ENCODE peak calls at places on chromosome 16, in five cellular contexts. S is body of pancreas, R is endodermal cell, I is suprapubic skin, M is GM12864. E is an unnamed sample.

GRCh38 chr16:20166531-20167235 is 93.0 kb upstream of the GPR139 start:
- DNase-seq in S (no peak), I (no peak), R (no peak), M (no peak), E (peak)

GRCh38 chr16:84898447-84898846 is 78.7 kb downstream of the CRISPLD2 start:
- DNase-seq in I (no peak), S (no peak), M (no peak), R (no peak), E (no peak)

GRCh38 chr16:25040543-25040942 is 25.4 kb upstream of the ARHGAP17 start:
- DNase-seq in M (no peak), S (no peak), R (no peak), I (no peak), E (no peak)

GRCh38 chr16:77273-77806 is 685 bp upstream of the MPG start:
- DNase-seq in R (peak), I (no peak), M (no peak), S (peak), E (peak)

GRCh38 chr16:7351572-7351971 is 18.9 kb downstream of the RBFOX1 start:
- DNase-seq in R (no peak), S (no peak), I (no peak), M (no peak), E (no peak)

GRCh38 chr16:68369697-68370096 is 58.9 kb downstream of the PRMT7 start:
- DNase-seq in I (no peak), M (peak), S (no peak), R (no peak), E (no peak)

GRCh38 chr16:23229714-23230113 is 47.2 kb downstream of the SCNN1G start:
- DNase-seq in I (no peak), M (no peak), R (no peak), S (no peak), E (no peak)

GRCh38 chr16:50449800-50450199 is 81.0 kb upstream of the BRD7 start:
- DNase-seq in M (no peak), R (no peak), I (no peak), S (no peak), E (no peak)

GRCh38 chr16:78955206-78955605 is 645.3 kb downstream of the MAF start:
- DNase-seq in I (no peak), M (no peak), S (no peak), R (no peak), E (no peak)

GRCh38 chr16:67563708-67564468 is 1.6 kb downstream of the CTCF start:
- DNase-seq in M (no peak), S (peak), R (no peak), I (no peak), E (peak)

GRCh38 chr16:82776466-82777146 is 149.8 kb downstream of the CDH13 start:
- DNase-seq in R (no peak), I (no peak), S (no peak), M (no peak), E (no peak)

GRCh38 chr16:50781043-50781442 is 39.2 kb downstream of the CYLD start:
- DNase-seq in I (no peak), R (peak), S (no peak), M (no peak), E (peak)

GRCh38 chr16:51922476-51922875 is 624.5 kb downstream of the TOX3 start:
- DNase-seq in S (no peak), M (no peak), R (no peak), I (no peak), E (peak)

GRCh38 chr16:80672379-80672778 is 131.6 kb downstream of the DYNLRB2 start:
- DNase-seq in M (no peak), R (no peak), I (no peak), S (no peak), E (no peak)

GRCh38 chr16:85412911-85413520 is 200.1 kb upstream of the GSE1 start:
- DNase-seq in S (peak), R (no peak), M (no peak), I (no peak), E (peak)

DNA sequence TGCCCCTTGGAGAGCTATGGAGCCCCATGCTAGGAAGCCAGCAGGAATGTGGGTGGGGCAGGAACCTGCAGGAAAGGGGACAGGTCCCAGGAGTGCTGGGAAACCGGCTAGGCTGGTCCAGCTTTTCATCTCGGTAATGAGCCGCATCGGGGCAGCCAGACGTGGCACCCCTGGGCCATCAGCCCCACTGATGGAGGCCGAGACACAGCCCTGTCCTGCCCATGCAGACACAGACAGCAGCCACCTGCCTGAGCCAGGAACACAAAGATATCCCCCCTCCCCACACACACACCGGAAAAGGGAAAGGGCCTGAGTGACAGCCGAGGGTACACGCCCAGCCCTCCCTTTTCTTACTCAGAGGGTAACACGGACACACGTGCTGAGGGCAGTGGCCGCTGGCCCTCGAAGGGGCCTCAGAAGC is 18.1 kb downstream of the PPL start:
- DNase-seq in M (no peak), I (no peak), S (peak), R (peak), E (peak)
- H3K4me3 ChIP-seq in M (no peak), I (no peak), S (no peak), R (no peak), E (no peak)

DNA sequence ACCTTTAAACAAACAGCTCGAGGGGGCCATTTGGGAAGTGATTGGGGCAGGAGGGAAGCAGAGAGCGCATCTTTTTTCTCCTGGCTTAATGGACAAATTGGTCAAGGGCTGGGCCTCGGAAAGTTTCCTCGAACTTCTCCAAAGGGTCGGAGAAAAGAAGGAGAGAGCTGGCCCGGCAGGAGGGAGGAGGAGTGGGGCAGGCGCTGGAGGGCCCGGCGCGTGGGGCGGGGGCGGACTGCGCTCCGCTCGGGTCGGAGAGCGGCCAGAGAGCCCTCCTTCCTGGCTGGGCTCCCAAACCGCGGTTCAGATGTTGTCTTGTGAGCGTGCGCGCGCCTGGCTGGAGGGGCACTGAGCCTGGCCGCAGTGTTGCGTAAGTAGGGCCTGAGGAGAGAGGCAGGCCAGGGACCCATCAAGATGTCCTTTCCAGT is 1.2 kb downstream of the MMP2 start:
- DNase-seq in M (no peak), S (peak), I (peak), R (peak), E (no peak)
- H3K4me3 ChIP-seq in M (no peak), S (no peak), I (peak), R (peak), E (no peak)

GRCh38 chr16:13307255-13307654 is 405.9 kb downstream of the SHISA9 start:
- DNase-seq in M (no peak), S (no peak), I (no peak), R (no peak), E (no peak)

GRCh38 chr16:13305019-13305755 is 403.8 kb downstream of the SHISA9 start:
- DNase-seq in M (no peak), I (no peak), R (no peak), S (no peak), E (no peak)

GRCh38 chr16:13312063-13312462 is 410.7 kb downstream of the SHISA9 start:
- DNase-seq in S (no peak), I (no peak), R (no peak), M (no peak), E (no peak)

GRCh38 chr16:13307861-13308260 is 406.5 kb downstream of the SHISA9 start:
- DNase-seq in I (no peak), S (no peak), R (no peak), M (no peak), E (no peak)

GRCh38 chr16:13306153-13306552 is 404.8 kb downstream of the SHISA9 start:
- DNase-seq in R (no peak), I (no peak), S (no peak), M (no peak), E (no peak)
- H3K4me3 ChIP-seq in R (no peak), I (no peak), S (no peak), M (no peak), E (no peak)

DNA sequence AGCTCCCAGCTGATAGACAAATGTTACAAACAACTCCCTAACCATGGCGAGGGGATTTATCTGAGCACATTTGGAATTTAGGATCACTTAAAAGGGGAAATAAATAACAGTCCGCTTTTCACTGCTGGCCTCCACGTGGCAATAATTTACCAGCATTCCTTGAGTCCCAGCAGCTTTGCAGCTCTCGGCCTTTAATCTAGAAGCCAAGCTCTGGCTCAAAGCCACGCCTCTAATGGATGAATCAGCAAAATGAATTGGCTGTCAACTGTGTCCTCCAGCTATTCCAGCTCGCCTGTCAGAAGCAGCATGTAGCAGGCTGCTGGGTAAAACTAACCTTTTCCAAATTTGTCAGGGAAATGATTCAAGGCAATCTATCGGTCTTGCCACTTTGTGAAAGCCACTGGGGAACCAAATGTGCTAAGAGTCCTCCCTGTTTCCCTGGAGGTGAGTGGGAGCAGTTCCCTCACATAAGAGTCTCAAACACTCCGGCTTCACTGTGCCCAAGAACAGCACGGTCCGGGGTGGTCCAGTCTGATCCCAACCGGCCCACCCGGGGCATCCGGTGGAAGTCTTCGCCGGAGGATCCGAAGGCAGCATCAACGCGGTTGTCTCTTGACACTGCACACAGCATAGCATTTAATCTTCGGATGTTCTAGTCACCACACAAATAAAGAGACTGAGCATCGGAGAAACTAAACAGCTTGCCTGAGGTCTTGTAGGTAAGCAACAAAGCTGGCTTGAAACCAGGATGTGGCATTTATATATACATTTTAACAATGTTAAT is 143.3 kb downstream of the PARN start:
- DNase-seq in S (peak), I (peak), R (peak), M (no peak), E (peak)
- H3K4me3 ChIP-seq in S (no peak), I (peak), R (no peak), M (no peak), E (peak)

GRCh38 chr16:13852827-13853226 is 67.1 kb upstream of the ERCC4 start:
- DNase-seq in M (no peak), I (no peak), S (no peak), R (no peak), E (no peak)

GRCh38 chr16:13858873-13859580 is 60.9 kb upstream of the ERCC4 start:
- DNase-seq in M (no peak), I (no peak), S (no peak), R (no peak), E (no peak)

GRCh38 chr16:13856811-13857511 is 63.0 kb upstream of the ERCC4 start:
- DNase-seq in R (no peak), S (no peak), M (no peak), I (no peak), E (no peak)

DNA sequence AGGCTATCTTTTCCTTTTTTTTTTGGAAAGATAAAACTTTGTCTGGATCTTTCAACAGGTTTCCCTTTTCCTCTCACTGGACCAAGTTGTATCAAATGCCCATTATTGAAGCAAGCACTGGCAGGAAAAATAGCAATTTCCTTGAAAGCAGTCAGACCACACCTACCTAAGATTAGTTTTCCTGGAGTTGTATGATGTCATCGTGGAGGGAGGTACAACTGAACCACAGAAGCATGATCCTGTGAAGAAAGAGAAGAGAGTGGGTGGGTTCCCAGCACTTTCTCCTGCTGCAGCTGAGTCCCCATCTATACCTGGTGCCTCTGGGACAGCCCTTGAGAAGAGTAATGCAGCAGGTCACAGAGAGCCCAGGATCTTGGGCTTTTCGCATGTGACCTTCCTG is 63.6 kb upstream of the ERCC4 start:
- DNase-seq in I (no peak), S (no peak), R (no peak), M (no peak), E (no peak)
- H3K4me3 ChIP-seq in I (no peak), S (no peak), R (no peak), M (no peak), E (no peak)

GRCh38 chr16:56357765-56358322 is 67.5 kb downstream of the AMFR start:
- DNase-seq in I (peak), R (peak), S (peak), M (no peak), E (peak)
- H3K4me3 ChIP-seq in I (no peak), R (no peak), S (no peak), M (no peak), E (no peak)

GRCh38 chr16:8669481-8669880 is 4.9 kb upstream of the ABAT start:
- DNase-seq in R (no peak), I (no peak), S (no peak), M (no peak), E (no peak)
- H3K4me3 ChIP-seq in R (no peak), I (no peak), S (no peak), M (no peak), E (no peak)

GRCh38 chr16:86511317-86512161 is 1.2 kb downstream of the FOXF1 start:
- DNase-seq in M (no peak), S (no peak), R (peak), I (no peak), E (no peak)
- H3K4me3 ChIP-seq in M (no peak), S (no peak), R (no peak), I (peak), E (no peak)

GRCh38 chr16:59213952-59214351 is 479.8 kb upstream of the GOT2 start:
- DNase-seq in S (no peak), R (no peak), I (no peak), M (no peak), E (no peak)

GRCh38 chr16:59214455-59214854 is 480.3 kb upstream of the GOT2 start:
- DNase-seq in R (no peak), M (no peak), S (no peak), I (no peak), E (no peak)

GRCh38 chr16:59210955-59211541 is 476.9 kb upstream of the GOT2 start:
- DNase-seq in I (no peak), R (peak), S (peak), M (no peak), E (peak)

DNA sequence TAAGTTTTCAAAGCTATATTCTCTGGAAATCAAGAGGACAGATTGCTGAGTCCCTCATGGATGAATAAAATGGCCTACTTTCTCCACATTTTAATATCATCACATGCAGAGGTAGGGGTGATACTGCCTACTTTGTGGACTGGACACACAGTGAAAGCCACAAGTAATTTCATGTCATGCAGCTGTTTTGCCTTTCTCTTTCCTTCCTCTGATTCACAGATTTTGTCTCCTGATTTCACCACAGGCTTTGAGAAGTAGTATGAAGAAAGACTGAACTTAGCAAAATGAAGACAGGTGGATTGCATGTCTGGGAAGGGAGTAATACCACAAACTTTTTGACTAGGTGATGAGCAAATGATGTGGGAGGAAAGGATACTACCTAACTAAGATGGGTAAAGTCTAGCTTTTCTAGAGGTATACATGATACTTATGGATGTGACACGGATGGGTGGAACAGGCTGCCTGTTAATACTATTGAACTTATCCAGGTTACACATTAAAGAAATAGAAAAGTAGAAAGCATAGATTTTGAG is 478.4 kb upstream of the GOT2 start:
- DNase-seq in S (no peak), R (no peak), I (no peak), M (no peak), E (no peak)
- H3K4me3 ChIP-seq in S (no peak), R (no peak), I (no peak), M (no peak), E (no peak)

E was measured in Caco-2.